ENCODE peak calls at places on chromosome 17, in seven cellular contexts. Q, O, T, U, R, W and A are unnamed samples.

GRCh38 chr17:79294459-79295071 is 219.9 kb downstream of the ENGASE start:
- DNase-seq in Q (no peak), O (peak; percentile 45), W (no peak), T (peak; percentile 32), U (peak; percentile 88), R (peak; percentile 4), A (peak; percentile 87)

GRCh38 chr17:75557075-75557851 is 30.3 kb upstream of the MYO15B start:
- DNase-seq in U (peak; percentile 73), W (no peak), Q (no peak), T (no peak), R (no peak), O (peak; percentile 54), A (peak; percentile 58)

GRCh38 chr17:288802-289356 is 63.7 kb downstream of the RPH3AL start:
- DNase-seq in R (no peak), Q (no peak), W (no peak), O (no peak), T (no peak), U (no peak), A (no peak)

GRCh38 chr17:31401456-31402254 is 10.2 kb downstream of the RAB11FIP4 start:
- DNase-seq in U (no peak), R (no peak), T (no peak), O (no peak), Q (no peak), W (no peak), A (no peak)

GRCh38 chr17:80455328-80455710 is 21.1 kb downstream of the NPTX1 start:
- DNase-seq in R (no peak), U (no peak), Q (no peak), T (peak; percentile 35), O (peak; percentile 71), W (peak; percentile 42), A (peak; percentile 50)

GRCh38 chr17:29180788-29181160 is 576 bp upstream of the MYO18A start:
- DNase-seq in Q (no peak), O (no peak), R (no peak), U (no peak), W (no peak), T (no peak), A (no peak)

GRCh38 chr17:47690121-47690520 is 3.8 kb upstream of the TBKBP1 start:
- DNase-seq in R (no peak), U (no peak), W (no peak), T (no peak), Q (no peak), O (no peak), A (no peak)

GRCh38 chr17:67245694-67246397 is 850 bp upstream of the HELZ start:
- DNase-seq in Q (no peak), T (peak; percentile 53), U (peak; percentile 93), W (no peak), R (no peak), O (peak; percentile 34), A (peak; percentile 5)

GRCh38 chr17:9522074-9522473 is 53.5 kb downstream of the STX8 start:
- DNase-seq in R (peak; percentile 45), O (peak; percentile 69), U (peak; percentile 14), W (no peak), Q (no peak), T (no peak), A (peak; percentile 24)

GRCh38 chr17:17767497-17768286 is 69.1 kb downstream of the SREBF1 start:
- DNase-seq in U (no peak), R (no peak), O (no peak), W (no peak), Q (no peak), T (no peak), A (no peak)

GRCh38 chr17:15744885-15745284 is 12.8 kb downstream of the TBC1D26 start:
- DNase-seq in T (no peak), O (no peak), Q (no peak), U (no peak), W (no peak), R (no peak), A (peak; percentile 33)

GRCh38 chr17:72935984-72936383 is 156.5 kb downstream of the SLC39A11 start:
- DNase-seq in Q (no peak), T (no peak), U (no peak), O (no peak), W (no peak), R (no peak), A (no peak)

GRCh38 chr17:79936661-79937434 is 97.6 kb upstream of the CBX4 start:
- DNase-seq in O (no peak), W (no peak), T (no peak), U (no peak), Q (no peak), R (no peak), A (no peak)

GRCh38 chr17:82242977-82243647 is 14.3 kb downstream of the SLC16A3 start:
- DNase-seq in T (no peak), O (peak; percentile 75), U (no peak), Q (peak; percentile 49), R (no peak), W (no peak), A (peak; percentile 71)

GRCh38 chr17:79388556-79389295 is 222.1 kb downstream of the RBFOX3 start:
- DNase-seq in W (no peak), Q (no peak), R (no peak), O (peak; percentile 59), T (no peak), U (peak; percentile 80), A (peak; percentile 67)

GRCh38 chr17:69947027-69947759 is 127.8 kb upstream of the KCNJ16 start:
- DNase-seq in R (no peak), W (no peak), U (no peak), Q (no peak), O (peak; percentile 35), T (no peak), A (peak; percentile 58)

GRCh38 chr17:71902931-71903506 is 217.8 kb upstream of the SOX9 start:
- DNase-seq in O (peak; percentile 60), R (no peak), W (no peak), Q (no peak), U (no peak), T (no peak), A (no peak)

GRCh38 chr17:80294210-80294609 is 33.6 kb downstream of the RNF213 start:
- DNase-seq in T (no peak), R (no peak), Q (no peak), U (no peak), O (no peak), W (no peak), A (no peak)

GRCh38 chr17:51052235-51052634 is 68.4 kb downstream of the SPAG9 start:
- DNase-seq in Q (no peak), W (no peak), R (no peak), O (no peak), U (no peak), T (no peak), A (no peak)

GRCh38 chr17:34639706-34640425 is 60.5 kb downstream of the TMEM132E start:
- DNase-seq in O (no peak), W (no peak), Q (no peak), U (no peak), T (no peak), R (no peak), A (no peak)

GRCh38 chr17:52106638-52107261 is 51.8 kb downstream of the CA10 start:
- DNase-seq in R (no peak), W (peak; percentile 6), U (peak; percentile 54), T (no peak), O (peak; percentile 68), Q (no peak), A (no peak)